ENCODE peak calls at places on chromosomes 16 and 17, in five cellular contexts. M is activated CD8-positive, alpha-beta memory T cell treated with anti-CD3 and anti-CD28 coated beads for 48 hours; U is AML-193; Z is right cardiac atrium; L is lung. I is an unnamed sample.

GRCh38 chr16:86504315-86505184 is 5.8 kb upstream of the FOXF1 start:
- DNase-seq in M (no peak), U (no peak), Z (no peak), L (no peak), I (no peak)

GRCh38 chr16:69762843-69763556 is 868 bp downstream of the WWP2 start:
- DNase-seq in M (no peak), U (peak), Z (no peak), L (no peak), I (no peak)

GRCh38 chr17:66717680-66718079 is 117.2 kb upstream of the CACNG5 start:
- DNase-seq in M (no peak), U (no peak), Z (no peak), L (peak), I (no peak)

GRCh38 chr17:67818110-67819002 is 6.9 kb upstream of the BPTF start:
- DNase-seq in M (no peak), U (no peak), Z (no peak), L (no peak), I (peak)

GRCh38 chr17:67013891-67014290 is 30.5 kb upstream of the CACNG1 start:
- DNase-seq in M (no peak), U (no peak), Z (no peak), L (no peak), I (no peak)

GRCh38 chr17:57676543-57676942 is 68.6 kb downstream of the CCDC182 start:
- DNase-seq in M (no peak), U (no peak), Z (no peak), L (no peak), I (no peak)

GRCh38 chr16:35146723-35147458 is 1687.5 kb downstream of the TP53TG3F start:
- DNase-seq in M (no peak), U (no peak), Z (no peak), L (no peak), I (no peak)

GRCh38 chr17:8250101-8250500 is 1.0 kb downstream of the PFAS start:
- DNase-seq in M (no peak), U (no peak), Z (no peak), L (no peak), I (no peak)

GRCh38 chr17:71460943-71461342 is 659.9 kb upstream of the SOX9 start:
- DNase-seq in M (no peak), U (peak), Z (peak), L (no peak), I (no peak)

GRCh38 chr17:66043419-66043818 is 148.5 kb downstream of the CEP112 start:
- DNase-seq in M (no peak), U (no peak), Z (no peak), L (no peak), I (no peak)

GRCh38 chr16:12455287-12455798 is 348.3 kb downstream of the CPPED1 start:
- DNase-seq in M (no peak), U (peak), Z (peak), L (peak), I (no peak)

GRCh38 chr16:66399031-66399430 is 28.1 kb upstream of the BEAN1 start:
- DNase-seq in M (no peak), U (no peak), Z (no peak), L (no peak), I (no peak)

I was measured in B cell.